ENCODE peak calls at places on chromosomes 5 and 9, in five cellular contexts. R is AG08396; W is PC-9; V is activated T-helper 1 cell treated with anti-CD3 and anti-CD28 coated beads, Interleukin-2, amount 50 U/mL, for 16 hours; B is GM04503. O is an unnamed sample.
A peak's percentile ranks its signal among the peaks of the same experiment; 100 is the strongest.

GRCh38 chr9:116789097-116789496 is 102.0 kb downstream of the TRIM32 start:
- DNase-seq in V (no peak), W (no peak), B (no peak), R (no peak), O (no peak)

GRCh38 chr5:134656690-134657089 is 8.1 kb downstream of the SEC24A start:
- DNase-seq in R (no peak), V (no peak), B (no peak), W (no peak), O (no peak)

GRCh38 chr9:3526903-3527652 is 1.3 kb upstream of the RFX3 start:
- DNase-seq in B (no peak), V (no peak), R (peak; percentile 17), W (peak; percentile 15), O (no peak)

GRCh38 chr5:171405615-171406014 is 13.8 kb upstream of the FGF18 start:
- DNase-seq in W (no peak), R (peak; percentile 47), B (no peak), V (no peak), O (no peak)

GRCh38 chr5:54273715-54274114 is 36.7 kb downstream of the ARL15 start:
- DNase-seq in V (no peak), W (no peak), B (no peak), R (no peak), O (no peak)

GRCh38 chr5:73796164-73797141 is 170.5 kb downstream of the ARHGEF28 start:
- DNase-seq in B (peak; percentile 90), W (no peak), V (no peak), R (peak; percentile 71), O (peak; percentile 98)

GRCh38 chr5:76765249-76765648 is 49.3 kb downstream of the F2R start:
- DNase-seq in W (no peak), R (peak; percentile 70), B (peak; percentile 32), V (no peak), O (no peak)

GRCh38 chr9:113844466-113844865 is 31.6 kb upstream of the ZNF618 start:
- DNase-seq in V (no peak), W (no peak), B (no peak), R (no peak), O (no peak)

GRCh38 chr5:113242481-113243348 is 192.1 kb downstream of the TSSK1B start:
- DNase-seq in W (no peak), V (no peak), B (no peak), R (no peak), O (no peak)

GRCh38 chr5:1226231-1226630 is 1.1 kb downstream of the SLC6A18 start:
- DNase-seq in R (no peak), W (no peak), V (no peak), B (no peak), O (no peak)

GRCh38 chr5:122611401-122611800 is 163.5 kb upstream of the SNX2 start:
- DNase-seq in R (no peak), W (no peak), B (no peak), V (no peak), O (peak; percentile 63)